ENCODE peak calls at places on chromosomes 11 and 22, in six cellular contexts. M is GM12878, Y is hepatocyte, D is endothelial cell of umbilical vein, P is keratinocyte, B is fibroblast of lung. E is an unnamed sample.

GRCh38 chr11:43937434-43938411 is 4.7 kb upstream of the C11orf96 start:
- DNase-seq in P (peak), Y (no peak), D (peak), B (peak), M (no peak), E (peak)

GRCh38 chr11:57935402-57936049 is 88.2 kb upstream of the OR9Q1 start:
- DNase-seq in D (no peak), M (no peak), P (no peak), B (no peak), Y (no peak), E (no peak)

GRCh38 chr11:2096001-2096918 is 42.9 kb downstream of the IGF2 start:
- DNase-seq in M (no peak), Y (no peak), D (no peak), B (peak), P (no peak), E (no peak)

GRCh38 chr22:21766933-21767462 is 31.4 kb upstream of the YPEL1 start:
- DNase-seq in Y (no peak), P (no peak), B (no peak), D (no peak), M (no peak), E (no peak)

GRCh38 chr11:114400974-114401223 is 433 bp downstream of the RBM7 start:
- DNase-seq in M (no peak), P (no peak), D (no peak), Y (no peak), B (no peak), E (no peak)

GRCh38 chr11:112961751-112962747 is 829 bp downstream of the NCAM1 start:
- DNase-seq in P (no peak), B (peak), D (peak), M (no peak), Y (peak), E (no peak)

GRCh38 chr11:64876835-64877341 is 1.5 kb downstream of the EHD1 start:
- DNase-seq in D (peak), B (no peak), Y (peak), P (no peak), M (no peak), E (peak)

GRCh38 chr11:130555251-130555841 is 106.9 kb downstream of the ADAMTS15 start:
- DNase-seq in B (peak), D (no peak), Y (no peak), P (no peak), M (no peak), E (no peak)

GRCh38 chr11:112024178-112024777 is 930 bp upstream of the DLAT start:
- DNase-seq in D (no peak), M (no peak), P (no peak), Y (no peak), B (no peak), E (no peak)

GRCh38 chr11:102111787-102112653 is 1.8 kb downstream of the YAP1 start:
- DNase-seq in D (peak), M (no peak), B (peak), Y (peak), P (peak), E (peak)

GRCh38 chr11:13333456-13333957 is 55.9 kb downstream of the BMAL1 start:
- DNase-seq in M (no peak), Y (peak), B (no peak), D (no peak), P (no peak), E (peak)

GRCh38 chr11:71078482-71078881 is 173.9 kb downstream of the SHANK2 start:
- DNase-seq in P (no peak), B (peak), M (no peak), Y (no peak), D (no peak), E (peak)

GRCh38 chr11:92932023-92932422 is 37.4 kb upstream of the MTNR1B start:
- DNase-seq in Y (no peak), B (no peak), P (no peak), M (no peak), D (no peak), E (peak)

GRCh38 chr11:102760355-102761035 is 19.9 kb downstream of the MMP10 start:
- DNase-seq in M (no peak), Y (peak), B (peak), D (peak), P (no peak), E (no peak)

GRCh38 chr22:23402275-23403151 is 177.6 kb downstream of the IGLL1 start:
- DNase-seq in D (peak), P (peak), B (peak), M (no peak), Y (peak), E (no peak)

GRCh38 chr11:70139785-70140410 is 61.8 kb downstream of the ANO1 start:
- DNase-seq in M (no peak), Y (no peak), B (no peak), P (no peak), D (no peak), E (peak)

GRCh38 chr11:14320020-14320419 is 39.0 kb downstream of the RRAS2 start:
- DNase-seq in B (peak), P (no peak), M (peak), D (no peak), Y (no peak), E (no peak)

GRCh38 chr11:57444362-57445074 is 15.8 kb upstream of the RTN4RL2 start:
- DNase-seq in P (no peak), B (no peak), D (no peak), Y (no peak), M (no peak), E (no peak)

GRCh38 chr22:19723165-19723989 is at the start of gene GP1BB:
- DNase-seq in M (no peak), Y (peak), B (no peak), D (peak), P (no peak), E (no peak)

GRCh38 chr11:9180784-9181183 is 84.4 kb downstream of the DENND5A start:
- DNase-seq in Y (no peak), D (peak), B (no peak), M (no peak), P (no peak), E (no peak)

GRCh38 chr11:29061452-29061851 is 953.3 kb downstream of the METTL15 start:
- DNase-seq in M (no peak), B (no peak), D (no peak), Y (no peak), P (no peak), E (no peak)

GRCh38 chr11:19432370-19433163 is 191.8 kb upstream of the E2F8 start:
- DNase-seq in M (peak), P (no peak), D (no peak), B (peak), Y (no peak), E (peak)

GRCh38 chr11:113014262-113014661 is 53.0 kb downstream of the NCAM1 start:
- DNase-seq in Y (peak), M (no peak), P (no peak), B (peak), D (no peak), E (no peak)

GRCh38 chr11:76744186-76745058 is 38.7 kb upstream of the TSKU start:
- DNase-seq in D (no peak), M (no peak), P (no peak), B (peak), Y (peak), E (no peak)

GRCh38 chr11:20156280-20156875 is 3.9 kb downstream of the DBX1 start:
- DNase-seq in Y (no peak), P (no peak), B (no peak), M (no peak), D (no peak), E (no peak)

GRCh38 chr11:91081440-91082088 is 858.7 kb upstream of the CHORDC1 start:
- DNase-seq in Y (peak), P (peak), D (no peak), B (peak), M (no peak), E (peak)

GRCh38 chr11:68338041-68338800 is 25.8 kb downstream of the LRP5 start:
- DNase-seq in B (peak), Y (no peak), D (no peak), M (no peak), P (peak), E (no peak)

GRCh38 chr11:33920838-33921613 is 29.1 kb upstream of the LMO2 start:
- DNase-seq in M (peak), B (no peak), P (no peak), Y (no peak), D (no peak), E (no peak)

GRCh38 chr22:20084547-20085413 is 4.7 kb downstream of the DGCR8 start:
- DNase-seq in B (no peak), D (no peak), P (no peak), Y (peak), M (no peak), E (no peak)

GRCh38 chr11:8766043-8766992 is 83.7 kb downstream of the RPL27A start:
- DNase-seq in M (no peak), Y (no peak), P (no peak), B (no peak), D (no peak), E (no peak)

GRCh38 chr11:116376547-116376946 is 396.2 kb downstream of the BUD13 start:
- DNase-seq in Y (no peak), M (no peak), B (no peak), D (no peak), P (no peak), E (no peak)

GRCh38 chr11:64526795-64527194 is 64.2 kb upstream of the SLC22A12 start:
- DNase-seq in D (no peak), P (no peak), B (no peak), Y (no peak), M (peak), E (no peak)

DNA sequence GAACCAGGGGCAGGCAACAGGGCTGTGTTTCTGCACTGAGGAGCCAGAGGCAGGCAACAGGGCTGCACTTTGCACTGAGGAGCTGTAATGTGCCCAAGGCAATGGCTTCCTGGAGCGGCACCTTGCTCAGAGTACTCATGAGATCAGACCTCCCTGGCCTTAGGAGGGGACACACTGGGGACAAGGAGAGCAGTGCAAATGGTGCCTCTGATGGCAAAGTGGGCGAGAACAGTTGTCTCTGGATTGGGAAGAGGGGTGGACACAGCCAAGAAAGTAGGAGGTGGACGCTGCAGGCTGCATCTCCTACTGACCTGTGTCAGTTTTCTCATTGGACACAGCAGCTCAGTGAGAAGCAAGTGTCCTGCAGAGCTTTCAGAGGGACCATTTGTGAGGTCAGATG is 1443.3 kb downstream of the TBC1D22A start:
- DNase-seq in D (no peak), P (no peak), B (no peak), M (no peak), Y (no peak), E (no peak)
- H3K27ac ChIP-seq in D (no peak), P (no peak), B (no peak), M (no peak), Y (no peak), E (no peak)

GRCh38 chr11:30133308-30133707 is 97.5 kb upstream of the FSHB start:
- DNase-seq in P (no peak), D (no peak), Y (no peak), M (no peak), B (no peak), E (no peak)

GRCh38 chr11:30128269-30128932 is 102.4 kb upstream of the FSHB start:
- DNase-seq in M (no peak), Y (peak), B (peak), D (peak), P (no peak), E (peak)

DNA sequence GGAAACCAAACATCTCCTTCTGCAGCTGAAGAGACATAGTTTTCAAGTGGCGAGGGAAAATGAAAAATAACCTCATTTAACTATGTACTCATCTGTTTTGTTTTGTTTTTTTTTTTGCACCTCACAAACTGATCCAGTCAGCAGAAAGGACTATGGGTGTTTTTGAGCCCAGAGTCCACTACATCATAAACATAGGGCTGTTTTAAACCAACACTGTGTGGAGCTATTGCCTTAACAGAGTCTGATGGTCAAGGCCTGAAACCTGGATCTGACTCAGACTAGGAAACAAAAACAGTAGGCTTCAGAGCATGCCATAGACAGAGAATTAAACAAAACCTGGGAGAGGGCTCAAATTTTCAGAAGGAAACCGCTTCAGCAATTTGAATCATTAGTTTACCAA is 99.3 kb upstream of the FSHB start:
- DNase-seq in P (no peak), B (no peak), M (no peak), D (no peak), Y (peak), E (no peak)
- TF ChIP-seq CTCF in P (no peak), B (no peak), M (no peak), D (no peak), Y (peak), E (no peak)

GRCh38 chr22:50170453-50171318 is at the start of gene PANX2:
- DNase-seq in Y (no peak), P (no peak), D (no peak), M (no peak), B (no peak), E (no peak)
- TF ChIP-seq EZH2 in Y (no peak), P (peak), D (no peak), M (no peak), B (peak), E (no peak)

DNA sequence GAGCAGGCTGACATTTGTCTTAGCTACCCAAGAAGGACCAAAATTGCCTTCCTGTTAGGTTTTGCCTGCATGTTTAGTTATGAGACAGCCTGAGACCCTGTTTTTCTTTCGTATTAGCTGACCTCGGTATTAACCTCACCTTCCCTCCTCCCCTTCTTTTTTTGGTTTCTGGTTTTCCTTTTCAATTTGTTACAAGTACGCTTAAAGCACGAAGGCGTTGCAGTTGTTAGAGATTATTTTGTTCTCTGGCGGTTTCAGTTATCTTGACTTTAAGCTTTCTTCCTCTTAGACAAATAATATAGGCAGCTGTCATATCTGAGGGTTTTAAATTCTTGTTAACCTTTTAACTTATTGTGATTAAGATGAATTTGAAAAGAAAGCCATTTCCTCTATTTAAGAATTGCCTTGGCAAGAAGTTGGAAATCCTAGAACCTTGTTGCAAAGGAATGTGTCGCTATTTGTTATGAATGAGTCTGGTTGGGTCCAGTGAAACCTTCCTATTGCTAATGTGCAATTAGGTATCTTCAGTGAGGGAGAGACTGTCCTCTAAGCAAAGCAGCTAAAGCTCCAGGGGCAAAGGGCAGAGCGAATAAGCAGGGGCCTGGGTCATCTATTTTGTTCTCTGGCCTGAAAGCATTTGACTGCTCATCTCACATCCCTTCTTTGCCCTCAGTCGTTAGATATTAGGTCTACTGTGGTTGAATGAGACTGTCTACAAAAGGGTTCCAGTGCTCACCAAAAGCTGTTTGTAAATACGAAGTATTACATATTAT is 45.8 kb downstream of the PACS1 start:
- DNase-seq in B (no peak), D (peak), P (no peak), Y (no peak), M (peak), E (no peak)
- H3K27ac ChIP-seq in B (no peak), D (no peak), P (no peak), Y (peak), M (peak), E (no peak)

GRCh38 chr11:47330002-47330911 is 22.2 kb downstream of the MYBPC3 start:
- DNase-seq in P (no peak), M (no peak), Y (no peak), D (peak), B (no peak), E (no peak)
- TF ChIP-seq CTCF in P (peak), M (no peak), Y (no peak), D (no peak), B (no peak), E (no peak)

GRCh38 chr22:42284230-42284591 is 13.8 kb upstream of the TCF20 start:
- DNase-seq in B (no peak), Y (no peak), P (no peak), M (no peak), D (no peak), E (no peak)

GRCh38 chr22:42282252-42282942 is 11.9 kb upstream of the TCF20 start:
- DNase-seq in Y (peak), D (no peak), B (no peak), P (no peak), M (no peak), E (no peak)

GRCh38 chr22:42282943-42283287 is 12.5 kb upstream of the TCF20 start:
- DNase-seq in M (no peak), P (no peak), B (no peak), D (no peak), Y (no peak), E (no peak)

GRCh38 chr22:42284643-42285181 is 14.3 kb upstream of the TCF20 start:
- DNase-seq in M (no peak), Y (no peak), B (no peak), P (no peak), D (no peak), E (no peak)

DNA sequence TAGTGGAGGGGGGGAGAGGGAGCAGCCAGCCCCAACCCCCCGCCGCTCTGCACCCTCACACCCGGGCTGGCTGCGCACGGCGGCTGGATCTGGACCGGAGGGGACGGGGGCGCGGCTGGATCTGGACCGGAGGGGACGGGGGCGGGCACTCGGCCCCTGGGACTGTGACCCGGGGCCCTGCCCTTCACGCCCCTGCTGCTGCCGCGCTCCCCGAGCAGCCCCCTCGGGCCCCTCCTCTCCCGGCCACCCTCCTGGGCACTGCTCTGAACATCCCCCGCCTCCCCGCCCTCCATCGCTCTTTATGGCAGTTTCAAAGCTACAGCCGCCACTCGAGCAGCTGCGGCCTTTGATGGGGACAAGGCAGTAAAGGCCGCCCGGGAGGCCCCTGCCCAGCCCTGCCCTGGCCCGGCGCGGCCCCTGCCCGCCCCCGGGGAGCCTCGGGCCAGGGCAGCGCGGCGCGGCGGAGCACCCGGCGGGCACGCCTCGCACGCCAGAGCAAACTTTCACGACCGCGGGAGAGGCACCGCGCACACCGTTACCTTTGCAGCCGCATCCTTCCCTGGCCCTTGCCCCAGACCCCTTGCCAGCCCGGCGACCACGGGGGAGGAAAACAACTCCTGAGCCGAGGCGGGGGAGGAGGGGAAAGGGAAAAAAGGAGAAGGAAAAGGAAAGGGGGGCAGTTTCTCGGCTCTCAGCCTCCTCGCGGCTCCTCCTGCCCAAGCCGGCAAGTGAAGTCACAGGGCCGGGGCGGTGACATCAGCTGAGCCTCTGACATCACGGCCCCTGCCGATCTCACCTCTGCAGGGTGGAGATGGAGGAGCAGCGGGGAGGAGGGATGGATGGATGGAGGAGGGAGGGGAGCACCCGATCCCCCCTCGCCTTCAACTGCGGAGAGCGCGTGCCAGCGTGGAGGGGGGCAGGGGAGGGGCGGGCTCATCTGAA is 13.1 kb upstream of the TCF20 start:
- DNase-seq in Y (peak), M (no peak), P (no peak), D (no peak), B (no peak), E (no peak)
- TF ChIP-seq EZH2 in Y (no peak), M (no peak), P (no peak), D (peak), B (peak), E (no peak)